ENCODE peak calls at places on chromosomes 16 and 17, in five cellular contexts. One of them, this sample, is unnamed.
A peak's percentile ranks its signal among the peaks of the same experiment; 100 is the strongest.

GRCh38 chr16:67395105-67395457 is 1.8 kb upstream of the TPPP3 start:
- DNase-seq in lower lobe of right lung: no peak
- DNase-seq in AG04450: no peak
- DNase-seq in cardiac muscle cell: no peak
- DNase-seq in colonic mucosa: no peak
- DNase-seq in this sample: no peak

GRCh38 chr16:12252616-12253015 is 276.1 kb downstream of the SNX29 start:
- DNase-seq in lower lobe of right lung: no peak
- DNase-seq in cardiac muscle cell: no peak
- DNase-seq in colonic mucosa: no peak
- DNase-seq in AG04450: no peak
- DNase-seq in this sample: no peak

GRCh38 chr16:68072038-68072695 is 13.0 kb upstream of the NFATC3 start:
- DNase-seq in cardiac muscle cell: no peak
- DNase-seq in colonic mucosa: peak; percentile 59
- DNase-seq in lower lobe of right lung: no peak
- DNase-seq in AG04450: no peak
- DNase-seq in this sample: no peak

GRCh38 chr17:41555105-41555887 is 16.6 kb downstream of the KRT9 start:
- DNase-seq in cardiac muscle cell: no peak
- DNase-seq in lower lobe of right lung: no peak
- DNase-seq in colonic mucosa: peak; percentile 74
- DNase-seq in AG04450: no peak
- DNase-seq in this sample: no peak

GRCh38 chr16:22787456-22788189 is 26.3 kb upstream of the HS3ST2 start:
- DNase-seq in AG04450: no peak
- DNase-seq in colonic mucosa: no peak
- DNase-seq in cardiac muscle cell: no peak
- DNase-seq in lower lobe of right lung: no peak
- DNase-seq in this sample: no peak

GRCh38 chr17:78897639-78897996 is 5.4 kb downstream of the CEP295NL start:
- DNase-seq in colonic mucosa: no peak
- DNase-seq in lower lobe of right lung: no peak
- DNase-seq in cardiac muscle cell: no peak
- DNase-seq in AG04450: no peak
- DNase-seq in this sample: no peak

GRCh38 chr16:84818989-84819643 is 669 bp upstream of the CRISPLD2 start:
- DNase-seq in lower lobe of right lung: no peak
- DNase-seq in AG04450: no peak
- DNase-seq in cardiac muscle cell: no peak
- DNase-seq in colonic mucosa: no peak
- DNase-seq in this sample: no peak

GRCh38 chr16:1035066-1035415 is 37.5 kb upstream of the SSTR5 start:
- DNase-seq in cardiac muscle cell: no peak
- DNase-seq in lower lobe of right lung: no peak
- DNase-seq in AG04450: no peak
- DNase-seq in colonic mucosa: no peak
- DNase-seq in this sample: no peak

GRCh38 chr16:67254809-67255552 is 6.2 kb downstream of the SLC9A5 start:
- DNase-seq in colonic mucosa: no peak
- DNase-seq in cardiac muscle cell: no peak
- DNase-seq in lower lobe of right lung: no peak
- DNase-seq in AG04450: no peak
- DNase-seq in this sample: no peak

GRCh38 chr16:79444522-79445040 is 156.0 kb downstream of the MAF start:
- DNase-seq in colonic mucosa: no peak
- DNase-seq in lower lobe of right lung: no peak
- DNase-seq in AG04450: no peak
- DNase-seq in cardiac muscle cell: no peak
- DNase-seq in this sample: no peak

GRCh38 chr16:27628216-27628945 is 78.4 kb downstream of the KATNIP start:
- DNase-seq in lower lobe of right lung: no peak
- DNase-seq in AG04450: no peak
- DNase-seq in cardiac muscle cell: peak; percentile 38
- DNase-seq in colonic mucosa: peak; percentile 62
- DNase-seq in this sample: no peak

GRCh38 chr16:81524382-81524781 is 79.8 kb downstream of the CMIP start:
- DNase-seq in cardiac muscle cell: no peak
- DNase-seq in AG04450: no peak
- DNase-seq in lower lobe of right lung: peak; percentile 34
- DNase-seq in colonic mucosa: no peak
- DNase-seq in this sample: no peak

GRCh38 chr17:40472733-40473452 is 28.5 kb downstream of the TNS4 start:
- DNase-seq in colonic mucosa: no peak
- DNase-seq in lower lobe of right lung: no peak
- DNase-seq in cardiac muscle cell: no peak
- DNase-seq in AG04450: no peak
- DNase-seq in this sample: no peak

GRCh38 chr17:28796062-28796461 is 46.5 kb downstream of the FAM222B start:
- DNase-seq in colonic mucosa: no peak
- DNase-seq in cardiac muscle cell: no peak
- DNase-seq in AG04450: no peak
- DNase-seq in lower lobe of right lung: no peak
- DNase-seq in this sample: no peak

GRCh38 chr16:53098526-53099317 is 43.9 kb downstream of the CHD9 start:
- DNase-seq in colonic mucosa: peak; percentile 75
- DNase-seq in AG04450: peak; percentile 84
- DNase-seq in lower lobe of right lung: peak; percentile 89
- DNase-seq in cardiac muscle cell: peak; percentile 22
- DNase-seq in this sample: no peak

GRCh38 chr16:30977502-30977901 is 7.5 kb upstream of the HSD3B7 start:
- DNase-seq in AG04450: no peak
- DNase-seq in colonic mucosa: no peak
- DNase-seq in lower lobe of right lung: no peak
- DNase-seq in cardiac muscle cell: no peak
- DNase-seq in this sample: no peak

GRCh38 chr16:68081796-68082567 is 3.2 kb upstream of the NFATC3 start:
- DNase-seq in colonic mucosa: no peak
- DNase-seq in lower lobe of right lung: no peak
- DNase-seq in AG04450: no peak
- DNase-seq in cardiac muscle cell: no peak
- DNase-seq in this sample: no peak

GRCh38 chr17:16100737-16101400 is 101.2 kb downstream of the TTC19 start:
- DNase-seq in lower lobe of right lung: no peak
- DNase-seq in colonic mucosa: no peak
- DNase-seq in cardiac muscle cell: no peak
- DNase-seq in AG04450: no peak
- DNase-seq in this sample: no peak

GRCh38 chr17:4679652-4680051 is 24.3 kb downstream of the PELP1 start:
- DNase-seq in cardiac muscle cell: no peak
- DNase-seq in colonic mucosa: no peak
- DNase-seq in AG04450: peak; percentile 8
- DNase-seq in lower lobe of right lung: no peak
- DNase-seq in this sample: no peak

GRCh38 chr16:28131210-28131609 is 67.7 kb upstream of the GSG1L start:
- DNase-seq in cardiac muscle cell: no peak
- DNase-seq in lower lobe of right lung: no peak
- DNase-seq in AG04450: no peak
- DNase-seq in colonic mucosa: no peak
- DNase-seq in this sample: no peak

GRCh38 chr17:41212524-41213169 is 13.8 kb upstream of the KRTAP9-2 start:
- DNase-seq in colonic mucosa: no peak
- DNase-seq in AG04450: no peak
- DNase-seq in cardiac muscle cell: no peak
- DNase-seq in lower lobe of right lung: no peak
- DNase-seq in this sample: no peak

GRCh38 chr17:17636456-17636855 is 44.8 kb upstream of the RAI1 start:
- DNase-seq in lower lobe of right lung: no peak
- DNase-seq in cardiac muscle cell: no peak
- DNase-seq in AG04450: no peak
- DNase-seq in colonic mucosa: no peak
- DNase-seq in this sample: no peak

GRCh38 chr16:6558133-6558532 is 774.5 kb upstream of the RBFOX1 start:
- DNase-seq in lower lobe of right lung: no peak
- DNase-seq in AG04450: no peak
- DNase-seq in cardiac muscle cell: no peak
- DNase-seq in colonic mucosa: no peak
- DNase-seq in this sample: no peak

GRCh38 chr16:50335198-50335958 is 33.4 kb downstream of the BRD7 start:
- DNase-seq in lower lobe of right lung: no peak
- DNase-seq in AG04450: no peak
- DNase-seq in cardiac muscle cell: no peak
- DNase-seq in colonic mucosa: no peak
- DNase-seq in this sample: no peak

GRCh38 chr17:61744252-61744651 is 119.1 kb downstream of the BRIP1 start:
- DNase-seq in cardiac muscle cell: no peak
- DNase-seq in lower lobe of right lung: no peak
- DNase-seq in AG04450: no peak
- DNase-seq in colonic mucosa: no peak
- DNase-seq in this sample: no peak

GRCh38 chr17:82937411-82938371 is 97.9 kb upstream of the ZNF750 start:
- DNase-seq in cardiac muscle cell: no peak
- DNase-seq in AG04450: no peak
- DNase-seq in lower lobe of right lung: peak; percentile 44
- DNase-seq in colonic mucosa: no peak
- DNase-seq in this sample: no peak

GRCh38 chr17:16662936-16663335 is 9.3 kb upstream of the ZNF624 start:
- DNase-seq in cardiac muscle cell: no peak
- DNase-seq in AG04450: no peak
- DNase-seq in lower lobe of right lung: no peak
- DNase-seq in colonic mucosa: no peak
- DNase-seq in this sample: no peak

GRCh38 chr16:3327514-3327913 is 22.2 kb downstream of the ZNF75A start:
- DNase-seq in AG04450: no peak
- DNase-seq in lower lobe of right lung: no peak
- DNase-seq in colonic mucosa: no peak
- DNase-seq in cardiac muscle cell: no peak
- DNase-seq in this sample: no peak

GRCh38 chr16:3317315-3317999 is 12.2 kb downstream of the ZNF75A start:
- DNase-seq in cardiac muscle cell: no peak
- DNase-seq in lower lobe of right lung: no peak
- DNase-seq in colonic mucosa: no peak
- DNase-seq in AG04450: no peak
- DNase-seq in this sample: no peak

GRCh38 chr16:3321802-3322201 is 16.5 kb downstream of the ZNF75A start:
- DNase-seq in AG04450: no peak
- DNase-seq in lower lobe of right lung: no peak
- DNase-seq in colonic mucosa: no peak
- DNase-seq in cardiac muscle cell: no peak
- DNase-seq in this sample: no peak
- H3K9me3 ChIP-seq in AG04450: peaks cover 36% of the 10 kb centered on the region
- H3K9me3 ChIP-seq in lower lobe of right lung: peaks cover 83% of the 10 kb centered on the region
- H3K9me3 ChIP-seq in colonic mucosa: peaks cover 4% of the 10 kb centered on the region
- H3K9me3 ChIP-seq in cardiac muscle cell: peaks cover 7% of the 10 kb centered on the region
- H3K9me3 ChIP-seq in this sample: peaks cover 36% of the 10 kb centered on the region

DNA sequence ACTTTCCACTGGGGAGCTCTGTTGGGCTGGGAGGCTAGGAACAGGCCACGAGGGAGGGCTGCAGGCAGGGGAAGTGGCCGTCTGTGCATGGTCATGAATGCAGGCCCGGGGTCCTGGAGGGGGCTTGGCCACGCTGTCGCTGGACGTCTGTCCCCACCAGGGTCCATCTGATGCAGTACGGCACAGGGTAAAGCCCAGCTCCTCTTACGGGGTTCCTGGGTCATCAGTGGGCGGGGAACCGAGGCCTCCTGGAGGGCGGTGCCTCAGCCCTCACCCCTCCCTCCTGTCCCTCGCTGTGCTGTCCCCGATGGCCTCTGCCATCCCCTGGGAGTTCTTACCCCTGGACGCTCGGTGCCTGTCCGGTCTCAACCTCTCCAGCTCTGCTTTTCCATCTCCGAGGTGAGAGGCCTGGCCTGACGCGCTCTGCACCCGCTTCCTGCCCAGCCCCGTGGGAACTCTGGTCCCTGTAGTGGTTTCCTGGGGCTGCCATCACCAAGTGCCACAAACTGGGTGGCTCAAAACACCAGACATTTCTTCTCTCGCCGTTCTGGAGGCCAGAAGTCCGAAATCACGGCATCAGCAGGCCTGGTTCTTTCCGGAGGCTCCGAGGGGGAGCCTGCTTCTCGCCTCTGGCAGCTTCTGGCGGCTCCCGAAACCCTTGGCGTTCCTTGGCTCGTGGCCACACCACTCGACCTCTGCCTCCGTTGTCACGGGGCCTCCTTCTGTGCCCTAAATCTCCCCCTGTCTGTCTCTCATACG is 182.8 kb downstream of the SEC14L1 start:
- DNase-seq in cardiac muscle cell: no peak
- DNase-seq in lower lobe of right lung: peak; percentile 68
- DNase-seq in colonic mucosa: peak; percentile 45
- DNase-seq in AG04450: no peak
- DNase-seq in this sample: no peak
- H3K4me3 ChIP-seq in cardiac muscle cell: no peak overlapping the region
- H3K4me3 ChIP-seq in lower lobe of right lung: peak overlapping the region; percentile 33
- H3K4me3 ChIP-seq in colonic mucosa: no peak overlapping the region
- H3K4me3 ChIP-seq in AG04450: peak overlapping the region; percentile 43
- H3K4me3 ChIP-seq in this sample: peak overlapping the region; percentile 92

GRCh38 chr17:59366040-59366757 is 34.7 kb downstream of the YPEL2 start:
- DNase-seq in AG04450: no peak
- DNase-seq in cardiac muscle cell: no peak
- DNase-seq in colonic mucosa: no peak
- DNase-seq in lower lobe of right lung: no peak
- DNase-seq in this sample: no peak
- TF ChIP-seq CTCF in AG04450: peak; percentile 9
- TF ChIP-seq CTCF in cardiac muscle cell: no peak
- TF ChIP-seq CTCF in colonic mucosa: no peak
- TF ChIP-seq CTCF in lower lobe of right lung: no peak
- TF ChIP-seq CTCF in this sample: no peak

DNA sequence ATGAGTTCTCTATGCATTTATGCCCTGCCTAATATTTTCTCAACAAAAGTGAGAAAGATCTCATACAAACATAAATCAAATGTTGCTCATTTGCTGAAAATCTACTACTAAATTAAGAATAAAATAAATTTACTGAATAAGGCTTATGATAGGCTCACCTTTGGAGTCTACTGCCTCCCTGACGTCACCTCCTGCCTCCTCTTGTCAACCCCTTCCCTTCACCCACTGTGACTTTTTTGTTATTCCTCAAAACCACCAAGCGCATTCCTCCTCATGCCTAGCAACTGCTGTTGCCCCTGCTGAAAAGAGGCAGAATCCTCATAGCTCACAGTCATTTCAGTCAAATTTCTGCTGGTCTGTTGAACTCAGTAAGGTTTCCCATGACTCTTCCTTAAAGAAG is 2422.2 kb downstream of the TP53TG3F start:
- DNase-seq in cardiac muscle cell: no peak
- DNase-seq in AG04450: no peak
- DNase-seq in colonic mucosa: no peak
- DNase-seq in lower lobe of right lung: no peak
- DNase-seq in this sample: no peak
- H3K9me3 ChIP-seq in cardiac muscle cell: peaks cover 4% of the 10 kb centered on the region
- H3K9me3 ChIP-seq in AG04450: peaks cover 19% of the 10 kb centered on the region
- H3K9me3 ChIP-seq in colonic mucosa: no peaks in the 10 kb centered on the region
- H3K9me3 ChIP-seq in lower lobe of right lung: no peaks in the 10 kb centered on the region
- H3K9me3 ChIP-seq in this sample: no peaks in the 10 kb centered on the region

GRCh38 chr17:488993-489757 is 136.6 kb upstream of the RPH3AL start:
- DNase-seq in lower lobe of right lung: peak; percentile 55
- DNase-seq in AG04450: no peak
- DNase-seq in colonic mucosa: no peak
- DNase-seq in cardiac muscle cell: peak; percentile 22
- DNase-seq in this sample: peak; percentile 62
- H3K4me3 ChIP-seq in lower lobe of right lung: peak overlapping the region; percentile 64
- H3K4me3 ChIP-seq in AG04450: peak overlapping the region; percentile 64
- H3K4me3 ChIP-seq in colonic mucosa: peak overlapping the region; percentile 46
- H3K4me3 ChIP-seq in cardiac muscle cell: peak overlapping the region; percentile 26
- H3K4me3 ChIP-seq in this sample: peak overlapping the region; percentile 50

DNA sequence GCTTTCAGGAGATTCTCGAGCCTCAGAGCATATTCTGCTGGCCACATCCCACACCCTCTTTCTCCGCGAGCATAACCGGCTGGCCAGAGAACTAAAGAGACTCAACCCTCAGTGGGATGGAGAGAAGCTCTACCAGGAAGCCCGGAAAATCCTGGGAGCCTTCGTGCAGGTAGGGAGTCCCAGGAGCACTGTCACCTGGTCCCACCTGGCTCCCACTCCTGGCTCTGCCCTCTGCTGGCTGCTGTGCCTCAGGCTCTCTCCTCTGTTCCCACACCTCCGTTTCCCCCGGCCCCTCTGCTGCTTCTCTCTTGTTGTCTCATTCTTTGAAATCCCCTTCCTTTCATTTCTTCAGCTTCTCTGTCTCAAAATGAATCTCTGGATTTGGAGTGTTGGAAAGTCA is 16.4 kb downstream of the LPO start:
- DNase-seq in AG04450: no peak
- DNase-seq in cardiac muscle cell: no peak
- DNase-seq in colonic mucosa: no peak
- DNase-seq in lower lobe of right lung: no peak
- DNase-seq in this sample: no peak
- TF ChIP-seq CTCF in AG04450: no peak
- TF ChIP-seq CTCF in cardiac muscle cell: no peak
- TF ChIP-seq CTCF in colonic mucosa: no peak
- TF ChIP-seq CTCF in lower lobe of right lung: no peak
- TF ChIP-seq CTCF in this sample: peak; percentile 18

This sample was measured in Panc1.